ENCODE peak calls at places on chromosomes 12 and 14, in eight cellular contexts. E is mesendoderm; M is left kidney; R is stimulated activated CD8-positive, alpha-beta memory T cell treated with anti-CD3 and anti-CD28 coated beads, Interleukin-4, amount 100 ng/mL, for 4 hours; B is GM23248; J is RWPE1; Q is right atrium auricular region; F is brain pericyte. G is an unnamed sample.

GRCh38 chr12:59847127-59847526 is 251.3 kb downstream of the SLC16A7 start:
- DNase-seq in E (no peak), M (no peak), R (no peak), B (no peak), J (peak), Q (no peak), F (no peak), G (no peak)

GRCh38 chr12:11731455-11731854 is 82.0 kb downstream of the ETV6 start:
- DNase-seq in E (no peak), M (no peak), R (no peak), B (peak), J (peak), Q (no peak), F (no peak), G (peak)

GRCh38 chr14:77119852-77120251 is 21.7 kb downstream of the ZDHHC22 start:
- DNase-seq in E (no peak), M (no peak), R (no peak), B (no peak), J (no peak), Q (no peak), F (no peak), G (no peak)

GRCh38 chr12:2615665-2616387 is 178.9 kb upstream of the FKBP4 start:
- DNase-seq in E (peak), M (peak), R (no peak), B (no peak), J (no peak), Q (no peak), F (peak), G (no peak)

GRCh38 chr14:60355768-60356167 is 106.7 kb downstream of the PPM1A start:
- DNase-seq in E (no peak), M (no peak), R (no peak), B (no peak), J (no peak), Q (no peak), F (no peak), G (no peak)

GRCh38 chr12:132040906-132041606 is 91.3 kb downstream of the EP400 start:
- DNase-seq in E (no peak), M (no peak), R (no peak), B (no peak), J (no peak), Q (no peak), F (no peak), G (no peak)

GRCh38 chr12:46904406-46905240 is 78.8 kb upstream of the SLC38A4 start:
- DNase-seq in E (no peak), M (no peak), R (no peak), B (peak), J (no peak), Q (no peak), F (no peak), G (no peak)

GRCh38 chr12:18643673-18644072 is 94.1 kb downstream of the PLCZ1 start:
- DNase-seq in E (no peak), M (peak), R (no peak), B (peak), J (no peak), Q (no peak), F (no peak), G (no peak)

GRCh38 chr14:54420478-54421116 is 20.6 kb downstream of the CNIH1 start:
- DNase-seq in E (peak), M (peak), R (no peak), B (peak), J (peak), Q (no peak), F (no peak), G (peak)

GRCh38 chr12:25692115-25693035 is 139.3 kb upstream of the LMNTD1 start:
- DNase-seq in E (peak), M (peak), R (no peak), B (peak), J (no peak), Q (peak), F (no peak), G (no peak)

GRCh38 chr12:104906695-104907094 is 51.4 kb downstream of the SLC41A2 start:
- DNase-seq in E (no peak), M (no peak), R (no peak), B (no peak), J (no peak), Q (no peak), F (no peak), G (no peak)

GRCh38 chr14:55514819-55515470 is 65.1 kb upstream of the KTN1 start:
- DNase-seq in E (no peak), M (no peak), R (no peak), B (peak), J (peak), Q (no peak), F (no peak), G (no peak)

GRCh38 chr14:79701371-79701770 is 509.9 kb downstream of the DIO2 start:
- DNase-seq in E (no peak), M (no peak), R (no peak), B (no peak), J (no peak), Q (no peak), F (no peak), G (no peak)

GRCh38 chr12:79645235-79645630 is 45.5 kb downstream of the PAWR start:
- DNase-seq in E (no peak), M (peak), R (no peak), B (no peak), J (no peak), Q (no peak), F (no peak), G (no peak)

GRCh38 chr12:109475993-109476806 is 900 bp downstream of the KCTD10 start:
- DNase-seq in E (peak), M (peak), R (no peak), B (peak), J (no peak), Q (no peak), F (no peak), G (no peak)